ENCODE peak calls at places on chromosomes 3 and 15, in nine cellular contexts. One of them, this sample, is unnamed.

GRCh38 chr3:180267202-180267843 is 230.6 kb upstream of the PEX5L start:
- DNase-seq in transverse colon: no peak
- DNase-seq in heart left ventricle: no peak
- DNase-seq in K562: no peak
- DNase-seq in Peyer's patch: no peak
- DNase-seq in HepG2: no peak
- DNase-seq in A549: no peak
- DNase-seq in sigmoid colon: no peak
- DNase-seq in IMR-90: no peak
- DNase-seq in this sample: no peak

GRCh38 chr15:74378853-74379252 is 11.4 kb upstream of the CYP11A1 start:
- DNase-seq in IMR-90: peak
- DNase-seq in K562: no peak
- DNase-seq in HepG2: no peak
- DNase-seq in A549: peak
- DNase-seq in transverse colon: no peak
- DNase-seq in Peyer's patch: no peak
- DNase-seq in heart left ventricle: no peak
- DNase-seq in sigmoid colon: no peak
- DNase-seq in this sample: no peak

GRCh38 chr15:44736261-44736765 is at the start of gene TRIM69:
- DNase-seq in Peyer's patch: no peak
- DNase-seq in sigmoid colon: no peak
- DNase-seq in HepG2: no peak
- DNase-seq in IMR-90: no peak
- DNase-seq in K562: no peak
- DNase-seq in A549: no peak
- DNase-seq in transverse colon: no peak
- DNase-seq in heart left ventricle: no peak
- DNase-seq in this sample: no peak

GRCh38 chr3:190092250-190092649 is 28.4 kb downstream of the P3H2 start:
- DNase-seq in heart left ventricle: no peak
- DNase-seq in HepG2: no peak
- DNase-seq in K562: no peak
- DNase-seq in Peyer's patch: no peak
- DNase-seq in IMR-90: peak
- DNase-seq in transverse colon: no peak
- DNase-seq in sigmoid colon: no peak
- DNase-seq in A549: no peak
- DNase-seq in this sample: no peak

GRCh38 chr3:189301479-189301878 is 129.7 kb downstream of the TPRG1 start:
- DNase-seq in Peyer's patch: no peak
- DNase-seq in sigmoid colon: no peak
- DNase-seq in K562: no peak
- DNase-seq in IMR-90: no peak
- DNase-seq in transverse colon: no peak
- DNase-seq in heart left ventricle: no peak
- DNase-seq in HepG2: no peak
- DNase-seq in A549: no peak
- DNase-seq in this sample: no peak

GRCh38 chr3:178289544-178290160 is 246.6 kb upstream of the KCNMB2 start:
- DNase-seq in transverse colon: no peak
- DNase-seq in IMR-90: peak
- DNase-seq in heart left ventricle: peak
- DNase-seq in K562: no peak
- DNase-seq in HepG2: no peak
- DNase-seq in A549: no peak
- DNase-seq in sigmoid colon: peak
- DNase-seq in Peyer's patch: no peak
- DNase-seq in this sample: peak

GRCh38 chr3:23580337-23580736 is 225.4 kb upstream of the UBE2E1 start:
- DNase-seq in A549: peak
- DNase-seq in sigmoid colon: no peak
- DNase-seq in Peyer's patch: no peak
- DNase-seq in heart left ventricle: no peak
- DNase-seq in K562: no peak
- DNase-seq in HepG2: no peak
- DNase-seq in transverse colon: no peak
- DNase-seq in IMR-90: peak
- DNase-seq in this sample: no peak

GRCh38 chr3:117170112-117170511 is 460.5 kb downstream of the TUSC7 start:
- DNase-seq in Peyer's patch: no peak
- DNase-seq in K562: no peak
- DNase-seq in transverse colon: no peak
- DNase-seq in HepG2: no peak
- DNase-seq in heart left ventricle: no peak
- DNase-seq in sigmoid colon: no peak
- DNase-seq in A549: no peak
- DNase-seq in IMR-90: peak
- DNase-seq in this sample: no peak

DNA sequence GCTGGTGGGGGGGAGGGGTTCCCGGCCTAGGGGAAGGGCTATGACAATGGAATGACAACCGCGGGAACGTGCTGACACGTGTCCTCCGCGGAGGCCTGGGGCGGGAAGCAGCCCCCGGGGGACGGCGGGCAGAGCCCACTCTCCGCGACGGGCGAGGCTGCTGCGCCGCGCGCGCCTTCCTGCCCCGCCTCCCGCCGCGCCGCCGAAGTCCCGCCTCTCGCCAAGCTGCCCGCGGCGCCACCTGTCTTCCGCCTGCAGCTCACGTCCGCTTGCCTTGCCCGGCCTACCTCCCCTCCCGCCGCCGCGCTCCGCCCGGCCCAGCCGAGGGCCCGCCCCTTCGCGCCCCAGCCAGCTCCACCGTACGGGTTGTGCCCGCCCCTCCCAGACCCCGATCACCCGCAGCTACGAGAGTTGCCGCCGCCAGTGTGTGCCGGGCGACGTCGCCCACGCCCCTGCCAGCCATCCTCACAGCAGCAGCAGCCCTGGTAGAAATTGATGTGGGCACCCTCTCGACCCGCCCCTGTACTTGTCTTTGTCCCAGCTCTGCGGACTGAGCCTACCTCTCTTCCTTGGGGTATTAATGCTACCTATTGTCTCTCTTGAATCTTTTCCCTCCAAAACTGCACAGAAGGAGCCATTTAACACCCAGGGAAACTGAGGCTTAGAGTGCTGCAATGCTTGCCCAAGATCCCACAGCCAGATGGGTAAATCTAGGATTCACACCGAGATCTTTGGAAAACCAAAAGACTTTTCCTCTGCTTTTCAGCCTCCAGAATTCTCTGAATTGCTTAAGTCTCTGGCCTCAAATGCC is at the start of gene PARP16:
- DNase-seq in IMR-90: peak
- DNase-seq in HepG2: peak
- DNase-seq in Peyer's patch: peak
- DNase-seq in sigmoid colon: peak
- DNase-seq in transverse colon: peak
- DNase-seq in K562: peak
- DNase-seq in heart left ventricle: peak
- DNase-seq in A549: peak
- DNase-seq in this sample: peak
- TF ChIP-seq POLR2A in IMR-90: no peak
- TF ChIP-seq POLR2A in HepG2: peak
- TF ChIP-seq POLR2A in Peyer's patch: peak
- TF ChIP-seq POLR2A in sigmoid colon: peak
- TF ChIP-seq POLR2A in transverse colon: peak
- TF ChIP-seq POLR2A in K562: peak
- TF ChIP-seq POLR2A in heart left ventricle: peak
- TF ChIP-seq POLR2A in A549: peak
- TF ChIP-seq POLR2A in this sample: peak

GRCh38 chr3:46700772-46701171 is 420 bp upstream of the TMIE start:
- DNase-seq in heart left ventricle: peak
- DNase-seq in sigmoid colon: no peak
- DNase-seq in transverse colon: no peak
- DNase-seq in HepG2: no peak
- DNase-seq in IMR-90: no peak
- DNase-seq in K562: no peak
- DNase-seq in Peyer's patch: no peak
- DNase-seq in A549: no peak
- DNase-seq in this sample: peak
- H3K4me3 ChIP-seq in heart left ventricle: peak
- H3K4me3 ChIP-seq in sigmoid colon: peak
- H3K4me3 ChIP-seq in transverse colon: peak
- H3K4me3 ChIP-seq in HepG2: no peak
- H3K4me3 ChIP-seq in IMR-90: no peak
- H3K4me3 ChIP-seq in K562: no peak
- H3K4me3 ChIP-seq in Peyer's patch: no peak
- H3K4me3 ChIP-seq in A549: no peak
- H3K4me3 ChIP-seq in this sample: no peak

GRCh38 chr3:43752908-43753307 is 62.2 kb downstream of the ABHD5 start:
- DNase-seq in transverse colon: no peak
- DNase-seq in IMR-90: peak
- DNase-seq in heart left ventricle: no peak
- DNase-seq in sigmoid colon: no peak
- DNase-seq in HepG2: no peak
- DNase-seq in K562: no peak
- DNase-seq in Peyer's patch: no peak
- DNase-seq in A549: no peak
- DNase-seq in this sample: no peak

GRCh38 chr3:43755511-43756200 is 64.9 kb downstream of the ABHD5 start:
- DNase-seq in transverse colon: no peak
- DNase-seq in sigmoid colon: no peak
- DNase-seq in A549: no peak
- DNase-seq in K562: no peak
- DNase-seq in HepG2: no peak
- DNase-seq in Peyer's patch: no peak
- DNase-seq in IMR-90: no peak
- DNase-seq in heart left ventricle: no peak
- DNase-seq in this sample: no peak

GRCh38 chr3:43754316-43754715 is 63.6 kb downstream of the ABHD5 start:
- DNase-seq in Peyer's patch: no peak
- DNase-seq in IMR-90: peak
- DNase-seq in A549: no peak
- DNase-seq in HepG2: no peak
- DNase-seq in transverse colon: no peak
- DNase-seq in heart left ventricle: no peak
- DNase-seq in K562: no peak
- DNase-seq in sigmoid colon: no peak
- DNase-seq in this sample: no peak

GRCh38 chr3:43757613-43758012 is 66.9 kb downstream of the ABHD5 start:
- DNase-seq in HepG2: no peak
- DNase-seq in transverse colon: no peak
- DNase-seq in A549: no peak
- DNase-seq in K562: no peak
- DNase-seq in heart left ventricle: no peak
- DNase-seq in sigmoid colon: no peak
- DNase-seq in IMR-90: no peak
- DNase-seq in Peyer's patch: no peak
- DNase-seq in this sample: no peak

DNA sequence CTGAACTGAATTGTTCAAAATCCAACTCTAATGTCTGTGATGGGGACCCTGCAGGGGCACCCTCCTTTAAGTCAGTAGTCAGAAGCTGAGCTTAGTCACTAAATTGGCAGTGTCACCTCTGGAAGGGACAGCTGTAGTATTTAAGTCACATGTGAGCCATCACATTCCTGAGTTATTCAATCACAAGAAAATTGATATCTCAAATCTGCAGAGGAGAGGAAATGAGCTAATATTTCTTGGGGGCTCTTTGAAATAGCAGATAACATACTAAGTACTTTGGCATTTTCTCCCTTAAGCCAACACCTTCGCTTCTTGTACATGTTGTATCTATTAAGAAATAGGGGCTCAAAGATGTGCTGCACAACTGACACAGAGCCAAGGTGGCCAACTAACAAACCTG is 63.0 kb downstream of the ABHD5 start:
- DNase-seq in A549: no peak
- DNase-seq in IMR-90: peak
- DNase-seq in HepG2: no peak
- DNase-seq in heart left ventricle: no peak
- DNase-seq in sigmoid colon: no peak
- DNase-seq in Peyer's patch: no peak
- DNase-seq in transverse colon: no peak
- DNase-seq in K562: no peak
- DNase-seq in this sample: no peak
- H3K27ac ChIP-seq in A549: peak
- H3K27ac ChIP-seq in IMR-90: peak
- H3K27ac ChIP-seq in HepG2: no peak
- H3K27ac ChIP-seq in heart left ventricle: no peak
- H3K27ac ChIP-seq in sigmoid colon: no peak
- H3K27ac ChIP-seq in Peyer's patch: no peak
- H3K27ac ChIP-seq in transverse colon: no peak
- H3K27ac ChIP-seq in K562: no peak
- H3K27ac ChIP-seq in this sample: no peak

GRCh38 chr3:138390582-138390932 is 42.2 kb downstream of the MRAS start:
- DNase-seq in HepG2: no peak
- DNase-seq in A549: no peak
- DNase-seq in IMR-90: no peak
- DNase-seq in K562: no peak
- DNase-seq in heart left ventricle: no peak
- DNase-seq in transverse colon: no peak
- DNase-seq in sigmoid colon: no peak
- DNase-seq in Peyer's patch: no peak
- DNase-seq in this sample: no peak
- TF ChIP-seq POLR2A in HepG2: no peak
- TF ChIP-seq POLR2A in A549: no peak
- TF ChIP-seq POLR2A in IMR-90: no peak
- TF ChIP-seq POLR2A in K562: no peak
- TF ChIP-seq POLR2A in heart left ventricle: peak
- TF ChIP-seq POLR2A in transverse colon: no peak
- TF ChIP-seq POLR2A in sigmoid colon: no peak
- TF ChIP-seq POLR2A in Peyer's patch: no peak
- TF ChIP-seq POLR2A in this sample: no peak

This sample was measured in ovary.